ENCODE peak calls at places on chromosomes 13 and 19, in seven cellular contexts. One of them, this sample, is unnamed.
A peak's percentile ranks its signal among the peaks of the same experiment; 100 is the strongest.

GRCh38 chr19:3420909-3421619 is 54.7 kb downstream of the NFIC start:
- DNase-seq in mesenchymal stem cell: no peak
- DNase-seq in IMR-90: no peak
- DNase-seq in mesendoderm: no peak
- DNase-seq in H1: no peak
- DNase-seq in H9: no peak
- DNase-seq in neuronal stem cell: no peak
- DNase-seq in this sample: no peak

GRCh38 chr19:8593931-8594330 is 16.6 kb downstream of the ADAMTS10 start:
- DNase-seq in mesenchymal stem cell: peak; percentile 32
- DNase-seq in neuronal stem cell: no peak
- DNase-seq in H1: no peak
- DNase-seq in IMR-90: no peak
- DNase-seq in mesendoderm: peak; percentile 40
- DNase-seq in H9: no peak
- DNase-seq in this sample: no peak

GRCh38 chr13:50393641-50394040 is 378.4 kb downstream of the KCNRG start:
- DNase-seq in IMR-90: peak; percentile 30
- DNase-seq in H9: peak; percentile 54
- DNase-seq in mesendoderm: peak; percentile 28
- DNase-seq in neuronal stem cell: peak; percentile 30
- DNase-seq in mesenchymal stem cell: no peak
- DNase-seq in H1: no peak
- DNase-seq in this sample: no peak

GRCh38 chr19:9877775-9878510 is 42.8 kb downstream of the PIN1 start:
- DNase-seq in H1: no peak
- DNase-seq in H9: no peak
- DNase-seq in mesendoderm: no peak
- DNase-seq in mesenchymal stem cell: peak; percentile 38
- DNase-seq in neuronal stem cell: no peak
- DNase-seq in IMR-90: peak; percentile 70
- DNase-seq in this sample: no peak

GRCh38 chr13:108322206-108322824 is 52.8 kb downstream of the TNFSF13B start:
- DNase-seq in neuronal stem cell: peak; percentile 24
- DNase-seq in IMR-90: peak; percentile 52
- DNase-seq in H1: no peak
- DNase-seq in mesendoderm: peak; percentile 23
- DNase-seq in H9: no peak
- DNase-seq in mesenchymal stem cell: peak; percentile 56
- DNase-seq in this sample: peak; percentile 69

GRCh38 chr19:7873304-7874079 is 698 bp downstream of the PRR36 start:
- DNase-seq in mesenchymal stem cell: no peak
- DNase-seq in H1: no peak
- DNase-seq in neuronal stem cell: no peak
- DNase-seq in IMR-90: no peak
- DNase-seq in H9: no peak
- DNase-seq in mesendoderm: no peak
- DNase-seq in this sample: no peak

GRCh38 chr13:51894239-51894638 is 32.5 kb downstream of the CCDC70 start:
- DNase-seq in mesenchymal stem cell: no peak
- DNase-seq in mesendoderm: peak; percentile 80
- DNase-seq in IMR-90: no peak
- DNase-seq in H9: peak; percentile 55
- DNase-seq in neuronal stem cell: no peak
- DNase-seq in H1: no peak
- DNase-seq in this sample: no peak

GRCh38 chr13:67351114-67351513 is 121.0 kb upstream of the PCDH9 start:
- DNase-seq in IMR-90: no peak
- DNase-seq in mesenchymal stem cell: no peak
- DNase-seq in H9: no peak
- DNase-seq in neuronal stem cell: no peak
- DNase-seq in H1: no peak
- DNase-seq in mesendoderm: no peak
- DNase-seq in this sample: no peak

GRCh38 chr13:90884066-90884465 is 463.4 kb upstream of the MIR17HG start:
- DNase-seq in neuronal stem cell: no peak
- DNase-seq in H1: no peak
- DNase-seq in IMR-90: no peak
- DNase-seq in mesenchymal stem cell: no peak
- DNase-seq in H9: no peak
- DNase-seq in mesendoderm: peak; percentile 1
- DNase-seq in this sample: no peak

GRCh38 chr13:104750377-104750776 is 1684.2 kb upstream of the SLC10A2 start:
- DNase-seq in IMR-90: no peak
- DNase-seq in H1: no peak
- DNase-seq in H9: no peak
- DNase-seq in neuronal stem cell: no peak
- DNase-seq in mesenchymal stem cell: peak; percentile 22
- DNase-seq in mesendoderm: peak; percentile 81
- DNase-seq in this sample: no peak

GRCh38 chr19:29840066-29840950 is 28.5 kb downstream of the CCNE1 start:
- DNase-seq in mesenchymal stem cell: no peak
- DNase-seq in H9: no peak
- DNase-seq in H1: no peak
- DNase-seq in neuronal stem cell: no peak
- DNase-seq in IMR-90: no peak
- DNase-seq in mesendoderm: no peak
- DNase-seq in this sample: no peak

GRCh38 chr19:29841559-29842367 is 30.0 kb downstream of the CCNE1 start:
- DNase-seq in H1: no peak
- DNase-seq in H9: peak; percentile 78
- DNase-seq in mesenchymal stem cell: peak; percentile 89
- DNase-seq in neuronal stem cell: peak; percentile 29
- DNase-seq in IMR-90: peak; percentile 57
- DNase-seq in mesendoderm: peak; percentile 89
- DNase-seq in this sample: peak; percentile 100

GRCh38 chr19:29843180-29844051 is 31.6 kb downstream of the CCNE1 start:
- DNase-seq in neuronal stem cell: peak; percentile 17
- DNase-seq in H1: no peak
- DNase-seq in H9: peak; percentile 58
- DNase-seq in mesendoderm: peak; percentile 71
- DNase-seq in mesenchymal stem cell: peak; percentile 62
- DNase-seq in IMR-90: no peak
- DNase-seq in this sample: peak; percentile 66

GRCh38 chr19:29842471-29843179 is 30.8 kb downstream of the CCNE1 start:
- DNase-seq in neuronal stem cell: no peak
- DNase-seq in H9: no peak
- DNase-seq in H1: no peak
- DNase-seq in mesendoderm: no peak
- DNase-seq in mesenchymal stem cell: no peak
- DNase-seq in IMR-90: no peak
- DNase-seq in this sample: peak; percentile 54

DNA sequence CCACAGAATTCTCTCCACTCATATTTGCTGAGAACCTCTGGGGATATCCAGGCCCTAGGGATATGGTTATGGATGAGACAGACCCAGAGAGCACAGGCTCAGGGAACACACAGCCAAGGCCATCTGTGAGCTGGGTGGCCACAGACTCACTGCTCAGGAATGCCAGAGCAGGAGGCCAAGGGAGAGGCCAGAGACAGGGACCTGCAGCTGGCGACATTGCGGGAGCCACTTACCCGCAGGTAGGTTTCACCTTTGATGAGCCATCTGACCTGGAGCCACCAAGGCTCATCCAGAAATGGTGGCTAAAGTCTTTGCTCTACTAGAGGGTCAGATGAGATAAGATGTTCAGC is 29.4 kb downstream of the CCNE1 start:
- DNase-seq in H1: no peak
- DNase-seq in H9: no peak
- DNase-seq in mesendoderm: peak; percentile 46
- DNase-seq in IMR-90: no peak
- DNase-seq in mesenchymal stem cell: peak; percentile 53
- DNase-seq in neuronal stem cell: no peak
- DNase-seq in this sample: no peak
- H2BK5ac ChIP-seq in H1: no peak overlapping the region
- H2BK5ac ChIP-seq in H9: no peak overlapping the region
- H2BK5ac ChIP-seq in mesendoderm: no peak overlapping the region
- H2BK5ac ChIP-seq in IMR-90: no peak overlapping the region
- H2BK5ac ChIP-seq in mesenchymal stem cell: no peak overlapping the region
- H2BK5ac ChIP-seq in neuronal stem cell: no peak overlapping the region
- H2BK5ac ChIP-seq in this sample: no peak overlapping the region

GRCh38 chr19:40337107-40337506 is 11.1 kb downstream of the C19orf47 start:
- DNase-seq in neuronal stem cell: no peak
- DNase-seq in H1: no peak
- DNase-seq in mesenchymal stem cell: no peak
- DNase-seq in H9: no peak
- DNase-seq in mesendoderm: no peak
- DNase-seq in IMR-90: no peak
- DNase-seq in this sample: no peak

GRCh38 chr19:40339018-40339728 is 9.0 kb downstream of the C19orf47 start:
- DNase-seq in H1: no peak
- DNase-seq in IMR-90: no peak
- DNase-seq in mesendoderm: no peak
- DNase-seq in H9: no peak
- DNase-seq in neuronal stem cell: no peak
- DNase-seq in mesenchymal stem cell: no peak
- DNase-seq in this sample: no peak

GRCh38 chr19:40335855-40336700 is 12.1 kb downstream of the C19orf47 start:
- DNase-seq in H1: no peak
- DNase-seq in H9: no peak
- DNase-seq in mesendoderm: no peak
- DNase-seq in IMR-90: no peak
- DNase-seq in neuronal stem cell: no peak
- DNase-seq in mesenchymal stem cell: peak; percentile 9
- DNase-seq in this sample: no peak

GRCh38 chr19:40335101-40335500 is 13.1 kb downstream of the C19orf47 start:
- DNase-seq in mesendoderm: no peak
- DNase-seq in neuronal stem cell: no peak
- DNase-seq in IMR-90: no peak
- DNase-seq in mesenchymal stem cell: no peak
- DNase-seq in H1: no peak
- DNase-seq in H9: no peak
- DNase-seq in this sample: no peak

GRCh38 chr19:40337594-40337993 is 10.6 kb downstream of the C19orf47 start:
- DNase-seq in neuronal stem cell: no peak
- DNase-seq in H9: no peak
- DNase-seq in mesenchymal stem cell: no peak
- DNase-seq in H1: no peak
- DNase-seq in mesendoderm: no peak
- DNase-seq in IMR-90: no peak
- DNase-seq in this sample: no peak
- H2BK5ac ChIP-seq in neuronal stem cell: no peak overlapping the region
- H2BK5ac ChIP-seq in H9: no peak overlapping the region
- H2BK5ac ChIP-seq in mesenchymal stem cell: no peak overlapping the region
- H2BK5ac ChIP-seq in H1: no peak overlapping the region
- H2BK5ac ChIP-seq in mesendoderm: no peak overlapping the region
- H2BK5ac ChIP-seq in IMR-90: no peak overlapping the region
- H2BK5ac ChIP-seq in this sample: no peak overlapping the region

GRCh38 chr13:109964164-109964563 is 177.8 kb upstream of the IRS2 start:
- DNase-seq in neuronal stem cell: no peak
- DNase-seq in mesenchymal stem cell: no peak
- DNase-seq in mesendoderm: no peak
- DNase-seq in H1: no peak
- DNase-seq in H9: no peak
- DNase-seq in IMR-90: no peak
- DNase-seq in this sample: no peak
- H2BK5ac ChIP-seq in neuronal stem cell: no peak overlapping the region
- H2BK5ac ChIP-seq in mesenchymal stem cell: no peak overlapping the region
- H2BK5ac ChIP-seq in mesendoderm: no peak overlapping the region
- H2BK5ac ChIP-seq in H1: no peak overlapping the region
- H2BK5ac ChIP-seq in H9: no peak overlapping the region
- H2BK5ac ChIP-seq in IMR-90: no peak overlapping the region
- H2BK5ac ChIP-seq in this sample: no peak overlapping the region

GRCh38 chr13:101425156-101425471 is 8.8 kb upstream of the NALCN start:
- DNase-seq in H9: no peak
- DNase-seq in mesenchymal stem cell: no peak
- DNase-seq in IMR-90: no peak
- DNase-seq in H1: no peak
- DNase-seq in neuronal stem cell: no peak
- DNase-seq in mesendoderm: no peak
- DNase-seq in this sample: no peak

GRCh38 chr13:101434486-101434885 is 18.0 kb upstream of the ITGBL1 start:
- DNase-seq in IMR-90: no peak
- DNase-seq in mesendoderm: no peak
- DNase-seq in H9: no peak
- DNase-seq in mesenchymal stem cell: peak; percentile 11
- DNase-seq in neuronal stem cell: no peak
- DNase-seq in H1: no peak
- DNase-seq in this sample: no peak

GRCh38 chr13:101425623-101426022 is 9.3 kb upstream of the NALCN start:
- DNase-seq in mesendoderm: peak; percentile 4
- DNase-seq in neuronal stem cell: no peak
- DNase-seq in IMR-90: no peak
- DNase-seq in H1: no peak
- DNase-seq in mesenchymal stem cell: no peak
- DNase-seq in H9: no peak
- DNase-seq in this sample: no peak

GRCh38 chr13:101433895-101434294 is 17.6 kb upstream of the NALCN start:
- DNase-seq in mesenchymal stem cell: no peak
- DNase-seq in neuronal stem cell: no peak
- DNase-seq in IMR-90: no peak
- DNase-seq in H1: no peak
- DNase-seq in mesendoderm: no peak
- DNase-seq in H9: no peak
- DNase-seq in this sample: no peak

GRCh38 chr13:101429733-101430132 is 13.4 kb upstream of the NALCN start:
- DNase-seq in H9: no peak
- DNase-seq in H1: no peak
- DNase-seq in neuronal stem cell: no peak
- DNase-seq in IMR-90: peak; percentile 7
- DNase-seq in mesendoderm: peak; percentile 11
- DNase-seq in mesenchymal stem cell: no peak
- DNase-seq in this sample: peak; percentile 17
- H2BK5ac ChIP-seq in H9: no peak overlapping the region
- H2BK5ac ChIP-seq in H1: no peak overlapping the region
- H2BK5ac ChIP-seq in neuronal stem cell: no peak overlapping the region
- H2BK5ac ChIP-seq in IMR-90: no peak overlapping the region
- H2BK5ac ChIP-seq in mesendoderm: no peak overlapping the region
- H2BK5ac ChIP-seq in mesenchymal stem cell: no peak overlapping the region
- H2BK5ac ChIP-seq in this sample: no peak overlapping the region

DNA sequence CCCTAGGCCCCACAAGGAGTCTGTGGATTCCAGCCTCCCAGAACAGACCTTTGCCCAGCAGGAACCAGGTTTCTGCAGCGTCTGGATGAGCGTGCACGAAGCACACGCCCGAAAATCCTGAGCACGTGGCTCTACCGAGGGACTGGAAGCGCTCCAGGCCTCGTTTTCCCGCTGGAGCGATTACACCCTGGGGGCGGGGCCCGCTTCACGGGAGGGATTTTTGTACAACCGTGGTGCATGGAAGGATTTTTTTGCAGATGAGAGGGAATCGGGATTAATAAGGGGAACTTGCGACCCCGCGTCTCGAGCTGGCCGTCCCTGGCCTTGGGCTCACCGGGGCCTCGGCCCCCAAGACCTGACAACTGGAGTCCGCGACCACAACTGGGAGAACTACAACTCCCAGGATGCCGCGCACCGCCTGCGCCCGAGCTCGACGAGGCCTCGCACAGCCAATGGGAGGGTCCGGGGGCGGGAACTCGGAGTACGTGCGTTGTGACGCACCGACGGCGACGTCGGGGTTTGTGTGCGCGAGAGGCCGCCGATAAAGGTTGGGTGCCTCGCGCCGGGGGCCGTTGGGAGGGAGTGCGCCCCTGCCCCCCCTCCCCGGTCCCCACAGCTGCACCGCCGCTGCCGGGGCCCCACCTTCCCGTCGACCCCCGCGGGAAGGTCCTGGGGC is at the start of gene ZNF628:
- DNase-seq in H9: peak; percentile 99
- DNase-seq in IMR-90: peak; percentile 98
- DNase-seq in neuronal stem cell: peak; percentile 97
- DNase-seq in H1: peak; percentile 90
- DNase-seq in mesendoderm: peak; percentile 99
- DNase-seq in mesenchymal stem cell: peak; percentile 98
- DNase-seq in this sample: peak; percentile 98
- H2BK5ac ChIP-seq in H9: no peak within 1 kb of the TSS
- H2BK5ac ChIP-seq in IMR-90: peak within 1 kb of the TSS; percentile 85
- H2BK5ac ChIP-seq in neuronal stem cell: peak within 1 kb of the TSS; percentile 33
- H2BK5ac ChIP-seq in H1: peak within 1 kb of the TSS; percentile 66
- H2BK5ac ChIP-seq in mesendoderm: no peak within 1 kb of the TSS
- H2BK5ac ChIP-seq in mesenchymal stem cell: peak within 1 kb of the TSS; percentile 80
- H2BK5ac ChIP-seq in this sample: peak within 1 kb of the TSS; percentile 76

GRCh38 chr19:40055832-40056504 is at the start of gene ZNF780B:
- DNase-seq in H9: peak; percentile 70
- DNase-seq in neuronal stem cell: peak; percentile 15
- DNase-seq in H1: peak; percentile 5
- DNase-seq in IMR-90: peak; percentile 47
- DNase-seq in mesendoderm: peak; percentile 76
- DNase-seq in mesenchymal stem cell: peak; percentile 69
- DNase-seq in this sample: peak; percentile 48
- H2BK5ac ChIP-seq in H9: no peak within 1 kb of the TSS
- H2BK5ac ChIP-seq in neuronal stem cell: peak within 1 kb of the TSS; percentile 30
- H2BK5ac ChIP-seq in H1: peak within 1 kb of the TSS; percentile 46
- H2BK5ac ChIP-seq in IMR-90: peak within 1 kb of the TSS; percentile 53
- H2BK5ac ChIP-seq in mesendoderm: no peak within 1 kb of the TSS
- H2BK5ac ChIP-seq in mesenchymal stem cell: no peak within 1 kb of the TSS
- H2BK5ac ChIP-seq in this sample: no peak within 1 kb of the TSS